ENCODE peak calls at places on chromosomes 5 and 9, in nine cellular contexts. R, Y, K, W, T, O, J, S and H are unnamed samples. For H3K4me1, the result is how much of the 10 kb centered on the place peaks cover.

GRCh38 chr5:141874262-141874964 is 3.8 kb downstream of the PCDH1 start:
- DNase-seq in R (no peak), W (peak), S (no peak), O (no peak), J (peak), K (no peak), Y (no peak), T (no peak), H (no peak)

GRCh38 chr9:3873818-3874217 is 348.0 kb upstream of the RFX3 start:
- DNase-seq in O (no peak), J (no peak), S (peak), W (peak), T (peak), R (peak), Y (peak), K (no peak), H (no peak)

GRCh38 chr5:66881475-66882161 is 285.4 kb downstream of the MAST4 start:
- DNase-seq in S (peak), Y (peak), J (no peak), O (no peak), W (no peak), R (peak), K (no peak), T (no peak), H (peak)

GRCh38 chr9:100074989-100075388 is 23.8 kb downstream of the ERP44 start:
- DNase-seq in R (no peak), K (no peak), T (no peak), W (no peak), J (no peak), Y (no peak), S (no peak), O (no peak), H (no peak)

GRCh38 chr9:77016111-77016525 is 3.3 kb upstream of the FOXB2 start:
- DNase-seq in Y (no peak), S (no peak), O (no peak), R (no peak), T (peak), J (no peak), K (no peak), W (peak), H (no peak)

GRCh38 chr5:65482727-65483473 is 1.2 kb upstream of the ADAMTS6 start:
- DNase-seq in W (peak), R (peak), J (peak), O (peak), S (peak), T (peak), K (no peak), Y (peak), H (peak)

GRCh38 chr9:127968046-127968445 is 12.7 kb downstream of the EEIG1 start:
- DNase-seq in Y (peak), K (no peak), J (no peak), O (no peak), W (no peak), T (peak), R (peak), S (peak), H (peak)

GRCh38 chr5:14449052-14449661 is 132.4 kb upstream of the OTULINL start:
- DNase-seq in T (peak), R (peak), S (peak), Y (peak), K (no peak), O (no peak), W (no peak), J (no peak), H (peak)

GRCh38 chr5:42993516-42994284 is 46.4 kb downstream of the ANXA2R start:
- DNase-seq in J (no peak), O (no peak), W (peak), Y (peak), S (peak), T (no peak), R (peak), K (no peak), H (no peak)

GRCh38 chr5:4229414-4229813 is 633.8 kb downstream of the IRX1 start:
- DNase-seq in W (no peak), O (no peak), R (no peak), S (no peak), J (no peak), T (no peak), Y (no peak), K (no peak), H (no peak)

GRCh38 chr5:76341935-76342334 is 61.1 kb upstream of the IQGAP2 start:
- DNase-seq in K (no peak), J (no peak), S (no peak), R (no peak), W (no peak), T (no peak), O (no peak), Y (no peak), H (no peak)

GRCh38 chr5:15375557-15375956 is 124.4 kb upstream of the FBXL7 start:
- DNase-seq in K (no peak), J (no peak), W (no peak), S (no peak), T (no peak), O (no peak), R (no peak), Y (no peak), H (no peak)

GRCh38 chr9:10232352-10232930 is 380.4 kb downstream of the PTPRD start:
- DNase-seq in S (peak), R (peak), Y (peak), K (no peak), J (no peak), T (peak), O (no peak), W (no peak), H (no peak)

GRCh38 chr5:38414348-38414747 is 142.1 kb downstream of the LIFR start:
- DNase-seq in Y (no peak), R (peak), O (no peak), W (no peak), S (no peak), K (no peak), T (no peak), J (no peak), H (no peak)

GRCh38 chr9:134605351-134605968 is 36.1 kb upstream of the COL5A1 start:
- DNase-seq in O (no peak), T (no peak), S (no peak), J (peak), K (no peak), W (no peak), Y (no peak), R (no peak), H (no peak)
- H3K4me1 ChIP-seq in O (under half), T (under half), S (under half), J (under half), K (under half), W (under half), Y (under half), R (under half), H (under half)

DNA sequence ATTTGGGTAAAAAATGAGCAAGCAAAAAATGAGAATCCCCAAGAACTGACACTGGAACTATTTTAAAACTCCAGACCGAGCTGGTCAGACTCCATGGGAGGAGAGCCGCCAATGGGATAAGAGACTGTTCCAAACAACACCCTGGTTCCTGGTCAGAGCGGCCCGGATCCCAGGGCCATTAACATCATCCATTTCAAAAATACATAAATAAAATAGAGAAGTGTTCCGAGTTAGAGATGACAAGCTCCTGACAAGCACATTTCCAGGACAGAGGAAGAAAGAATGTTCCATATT is 202.7 kb upstream of the TRIM32 start:
- DNase-seq in T (no peak), J (no peak), W (no peak), O (no peak), Y (no peak), S (no peak), K (no peak), R (peak), H (no peak)
- H3K9ac ChIP-seq in T (no peak), J (no peak), W (no peak), O (no peak), Y (no peak), S (no peak), K (no peak), R (no peak), H (no peak)

GRCh38 chr9:89383721-89384300 is 65.5 kb downstream of the SECISBP2 start:
- DNase-seq in J (no peak), O (no peak), T (no peak), W (no peak), S (no peak), K (no peak), R (no peak), Y (no peak), H (no peak)
- H3K4me1 ChIP-seq in J (under half), O (under half), T (under half), W (under half), S (under half), K (under half), R (under half), Y (under half), H (under half)

GRCh38 chr9:117782931-117783788 is 79.0 kb downstream of the TLR4 start:
- DNase-seq in Y (peak), O (peak), S (peak), K (no peak), R (peak), T (peak), J (peak), W (peak), H (peak)

GRCh38 chr9:117784996-117785395 is 80.8 kb downstream of the TLR4 start:
- DNase-seq in Y (no peak), R (no peak), T (peak), O (no peak), S (no peak), W (no peak), K (no peak), J (no peak), H (no peak)

GRCh38 chr9:117779760-117780159 is 75.6 kb downstream of the TLR4 start:
- DNase-seq in Y (no peak), S (no peak), W (peak), O (no peak), R (no peak), T (peak), K (no peak), J (peak), H (no peak)

DNA sequence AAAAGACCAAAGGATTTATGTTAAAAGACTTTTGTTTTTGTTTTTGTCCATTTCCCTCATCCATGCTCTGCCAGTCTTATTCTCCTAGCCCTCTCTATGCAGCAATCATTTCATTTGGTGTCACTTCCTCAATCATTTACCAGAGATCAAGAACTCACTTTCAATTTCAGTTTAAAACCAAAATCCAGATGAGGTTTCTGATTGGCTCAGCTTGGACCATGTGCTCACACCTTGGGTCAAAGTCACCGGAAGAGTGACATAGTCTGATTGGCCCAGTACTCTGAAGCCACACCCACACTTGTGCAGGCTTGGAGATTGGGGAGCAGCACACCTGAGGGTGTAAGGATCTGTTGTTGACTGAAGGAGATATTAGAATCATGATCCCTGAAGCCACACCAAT is 79.6 kb downstream of the TLR4 start:
- DNase-seq in J (no peak), Y (no peak), W (no peak), S (no peak), K (no peak), R (no peak), O (peak), T (no peak), H (no peak)
- H3K9ac ChIP-seq in J (no peak), Y (no peak), W (no peak), S (no peak), K (no peak), R (no peak), O (no peak), T (no peak), H (no peak)

GRCh38 chr9:124290053-124290581 is 32.4 kb downstream of the NEK6 start:
- DNase-seq in W (no peak), Y (no peak), J (no peak), K (no peak), R (no peak), O (no peak), S (no peak), T (no peak), H (no peak)
- H3K4me1 ChIP-seq in W (under half), Y (half or more), J (under half), K (under half), R (under half), O (half or more), S (half or more), T (under half), H (under half)

GRCh38 chr5:135850231-135850630 is 15.8 kb downstream of the SLC25A48 start:
- DNase-seq in W (no peak), J (peak), K (no peak), Y (no peak), O (no peak), T (no peak), S (no peak), R (no peak), H (no peak)

GRCh38 chr5:135851186-135851906 is 16.9 kb downstream of the SLC25A48 start:
- DNase-seq in W (no peak), O (no peak), R (no peak), T (no peak), S (no peak), Y (no peak), J (peak), K (no peak), H (no peak)

GRCh38 chr5:135847976-135848375 is 13.5 kb downstream of the SLC25A48 start:
- DNase-seq in W (no peak), R (no peak), Y (no peak), J (peak), O (no peak), S (no peak), K (no peak), T (no peak), H (no peak)

GRCh38 chr5:135851907-135852805 is 17.7 kb downstream of the SLC25A48 start:
- DNase-seq in T (no peak), O (no peak), Y (no peak), W (no peak), K (no peak), S (no peak), J (peak), R (no peak), H (no peak)

DNA sequence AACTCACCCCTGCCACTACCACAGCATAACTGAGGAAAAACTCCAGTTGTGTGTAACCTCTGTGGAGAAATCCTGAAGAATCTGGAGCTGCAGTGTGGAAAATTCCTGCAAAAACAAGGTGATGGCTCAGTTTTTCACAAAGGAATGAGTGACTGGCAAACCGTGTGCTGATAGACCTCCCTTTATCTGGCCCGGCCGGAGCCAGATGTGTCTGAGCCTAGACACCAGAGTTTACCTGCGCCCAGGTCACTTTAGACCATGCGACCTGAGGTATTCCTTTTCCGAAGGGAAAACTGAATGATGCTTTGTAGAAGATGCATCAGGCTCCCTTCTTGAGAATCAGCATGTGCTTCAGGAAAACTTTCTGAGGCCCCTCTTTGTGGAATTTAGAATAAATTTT is 16.2 kb downstream of the SLC25A48 start:
- DNase-seq in K (no peak), S (no peak), W (no peak), R (no peak), Y (no peak), T (no peak), O (no peak), J (peak), H (no peak)
- H3K9ac ChIP-seq in K (no peak), S (no peak), W (no peak), R (no peak), Y (no peak), T (no peak), O (no peak), J (no peak), H (no peak)

DNA sequence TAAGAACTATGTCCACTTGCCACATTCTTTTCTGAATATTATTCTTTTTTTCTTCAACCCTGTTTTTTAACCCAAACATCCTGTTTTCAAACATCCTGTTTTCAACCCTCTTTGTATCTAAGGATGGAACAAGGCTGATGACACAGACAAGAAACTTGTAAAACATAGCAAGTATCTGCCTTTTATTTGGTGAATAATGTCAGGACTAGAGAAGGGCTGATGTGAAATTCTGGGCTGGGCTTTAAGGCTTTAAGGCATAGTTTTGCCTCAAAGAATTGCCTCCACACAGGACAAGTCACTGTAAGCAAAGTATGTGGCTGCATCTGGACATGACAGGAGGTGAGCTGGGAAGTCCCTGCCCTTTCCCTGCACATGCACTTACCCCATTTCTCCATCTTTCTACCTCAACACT is 42.5 kb upstream of the RIC1 start:
- DNase-seq in Y (peak), W (no peak), R (peak), J (no peak), K (no peak), T (no peak), O (peak), S (peak), H (peak)
- H3K4me1 ChIP-seq in Y (under half), W (under half), R (under half), J (under half), K (under half), T (under half), O (half or more), S (under half), H (under half)